ENCODE peak calls at places on chromosomes 11 and 22, in six cellular contexts. D is EL; H is cardiac muscle cell; N is renal cortical epithelial cell; S is activated gamma-delta T cell; V is stimulated activated CD8-positive, alpha-beta memory T cell treated with anti-CD3 and anti-CD28 coated beads, Interleukin-4, amount 100 ng/mL, for 1 hour. Z is an unnamed sample.

GRCh38 chr11:10117709-10118341 is 176.2 kb downstream of the SBF2 start:
- DNase-seq in D (peak), H (peak), N (peak), S (no peak), V (no peak), Z (peak)

GRCh38 chr22:39306456-39307361 is 12.7 kb downstream of the RPL3 start:
- DNase-seq in D (peak), H (no peak), N (no peak), S (no peak), V (no peak), Z (peak)

GRCh38 chr11:9001736-9002135 is 2.1 kb downstream of the NRIP3 start:
- DNase-seq in D (peak), H (peak), N (peak), S (no peak), V (no peak), Z (peak)

GRCh38 chr22:41976070-41976901 is 7.0 kb downstream of the SEPTIN3 start:
- DNase-seq in D (no peak), H (no peak), N (no peak), S (peak), V (no peak), Z (no peak)

GRCh38 chr11:102225689-102226562 is 91.4 kb upstream of the BIRC3 start:
- DNase-seq in D (peak), H (peak), N (peak), S (no peak), V (no peak), Z (peak)

GRCh38 chr11:57349491-57350274 is 11.5 kb downstream of the P2RX3 start:
- DNase-seq in D (peak), H (peak), N (peak), S (peak), V (peak), Z (peak)

GRCh38 chr11:112355726-112356125 is 95.1 kb upstream of the PLET1 start:
- DNase-seq in D (peak), H (peak), N (no peak), S (no peak), V (no peak), Z (no peak)

GRCh38 chr11:34986883-34987525 is 70.6 kb downstream of the PDHX start:
- DNase-seq in D (no peak), H (no peak), N (peak), S (no peak), V (no peak), Z (no peak)